ENCODE peak calls at places on chromosomes 1 and 21, in six cellular contexts. One of them, this sample, is unnamed.

GRCh38 chr1:205444931-205445652 is 10.8 kb downstream of the BLACAT1 start:
- DNase-seq in NT2/D1: peak; percentile 99
- DNase-seq in H1: no peak
- DNase-seq in K562: peak; percentile 57
- DNase-seq in GM12878: no peak
- DNase-seq in HepG2: no peak
- DNase-seq in this sample: no peak

GRCh38 chr1:172269644-172270043 is 150.8 kb upstream of the C1orf105 start:
- DNase-seq in K562: no peak
- DNase-seq in H1: no peak
- DNase-seq in NT2/D1: no peak
- DNase-seq in HepG2: peak; percentile 33
- DNase-seq in GM12878: no peak
- DNase-seq in this sample: no peak

GRCh38 chr1:169892819-169893644 is 664 bp downstream of the SCYL3 start:
- DNase-seq in HepG2: no peak
- DNase-seq in NT2/D1: no peak
- DNase-seq in H1: no peak
- DNase-seq in GM12878: no peak
- DNase-seq in K562: no peak
- DNase-seq in this sample: no peak

GRCh38 chr1:10781137-10781536 is 15.3 kb downstream of the CASZ1 start:
- DNase-seq in K562: no peak
- DNase-seq in H1: no peak
- DNase-seq in HepG2: no peak
- DNase-seq in NT2/D1: no peak
- DNase-seq in GM12878: no peak
- DNase-seq in this sample: no peak

GRCh38 chr1:63327417-63328139 is 5.2 kb downstream of the FOXD3 start:
- DNase-seq in NT2/D1: peak; percentile 93
- DNase-seq in H1: peak; percentile 62
- DNase-seq in HepG2: peak; percentile 24
- DNase-seq in GM12878: no peak
- DNase-seq in K562: peak; percentile 80
- DNase-seq in this sample: peak; percentile 60

GRCh38 chr1:22613951-22614350 is 22.5 kb upstream of the C1QA start:
- DNase-seq in GM12878: no peak
- DNase-seq in NT2/D1: no peak
- DNase-seq in H1: no peak
- DNase-seq in K562: no peak
- DNase-seq in HepG2: no peak
- DNase-seq in this sample: no peak

GRCh38 chr1:198681831-198682756 is 43.3 kb downstream of the PTPRC start:
- DNase-seq in HepG2: no peak
- DNase-seq in GM12878: peak; percentile 97
- DNase-seq in K562: peak; percentile 62
- DNase-seq in NT2/D1: no peak
- DNase-seq in H1: no peak
- DNase-seq in this sample: no peak

GRCh38 chr1:25695066-25695990 is 78.7 kb downstream of the MAN1C1 start:
- DNase-seq in GM12878: no peak
- DNase-seq in NT2/D1: peak; percentile 76
- DNase-seq in HepG2: peak; percentile 66
- DNase-seq in H1: no peak
- DNase-seq in K562: peak; percentile 50
- DNase-seq in this sample: no peak

GRCh38 chr1:39159224-39160036 is 45.1 kb upstream of the MACF1 start:
- DNase-seq in HepG2: peak; percentile 75
- DNase-seq in GM12878: no peak
- DNase-seq in NT2/D1: peak; percentile 76
- DNase-seq in H1: no peak
- DNase-seq in K562: no peak
- DNase-seq in this sample: peak; percentile 28

GRCh38 chr1:113769599-113769970 is 10.3 kb upstream of the PHTF1 start:
- DNase-seq in K562: no peak
- DNase-seq in NT2/D1: no peak
- DNase-seq in GM12878: no peak
- DNase-seq in HepG2: no peak
- DNase-seq in H1: no peak
- DNase-seq in this sample: no peak

GRCh38 chr1:162013289-162013688 is 10.4 kb downstream of the OLFML2B start:
- DNase-seq in K562: no peak
- DNase-seq in NT2/D1: no peak
- DNase-seq in GM12878: no peak
- DNase-seq in HepG2: no peak
- DNase-seq in H1: no peak
- DNase-seq in this sample: no peak

GRCh38 chr1:70685300-70686286 is 274.5 kb downstream of the CTH start:
- DNase-seq in GM12878: peak; percentile 13
- DNase-seq in K562: peak; percentile 73
- DNase-seq in HepG2: peak; percentile 68
- DNase-seq in H1: peak; percentile 31
- DNase-seq in NT2/D1: peak; percentile 67
- DNase-seq in this sample: peak; percentile 41

GRCh38 chr1:16717174-16718108 is 22.9 kb upstream of the RNU1-4 start:
- DNase-seq in NT2/D1: no peak
- DNase-seq in H1: no peak
- DNase-seq in K562: peak; percentile 23
- DNase-seq in GM12878: no peak
- DNase-seq in HepG2: no peak
- DNase-seq in this sample: no peak

GRCh38 chr1:223062177-223062576 is 80.9 kb downstream of the TLR5 start:
- DNase-seq in H1: no peak
- DNase-seq in NT2/D1: no peak
- DNase-seq in K562: no peak
- DNase-seq in GM12878: no peak
- DNase-seq in HepG2: no peak
- DNase-seq in this sample: no peak

GRCh38 chr1:1021010-1021845 is 1.3 kb downstream of the AGRN start:
- DNase-seq in H1: no peak
- DNase-seq in GM12878: no peak
- DNase-seq in HepG2: no peak
- DNase-seq in K562: peak; percentile 83
- DNase-seq in NT2/D1: no peak
- DNase-seq in this sample: no peak

GRCh38 chr1:179955318-179955638 is 668 bp downstream of the CEP350 start:
- DNase-seq in K562: no peak
- DNase-seq in GM12878: no peak
- DNase-seq in HepG2: no peak
- DNase-seq in H1: no peak
- DNase-seq in NT2/D1: peak; percentile 33
- DNase-seq in this sample: no peak

GRCh38 chr1:23178931-23179330 is 10.3 kb upstream of the LUZP1 start:
- DNase-seq in GM12878: no peak
- DNase-seq in H1: no peak
- DNase-seq in NT2/D1: no peak
- DNase-seq in HepG2: no peak
- DNase-seq in K562: peak; percentile 41
- DNase-seq in this sample: no peak

GRCh38 chr1:156528875-156529425 is 28.4 kb upstream of the MEF2D start:
- DNase-seq in HepG2: no peak
- DNase-seq in NT2/D1: no peak
- DNase-seq in K562: no peak
- DNase-seq in GM12878: no peak
- DNase-seq in H1: no peak
- DNase-seq in this sample: no peak

GRCh38 chr1:99621340-99621901 is 24.5 kb upstream of the PALMD start:
- DNase-seq in HepG2: no peak
- DNase-seq in K562: no peak
- DNase-seq in H1: no peak
- DNase-seq in NT2/D1: no peak
- DNase-seq in GM12878: no peak
- DNase-seq in this sample: no peak

GRCh38 chr21:26806734-26807372 is 38.4 kb downstream of the ADAMTS1 start:
- DNase-seq in H1: no peak
- DNase-seq in GM12878: no peak
- DNase-seq in HepG2: no peak
- DNase-seq in NT2/D1: no peak
- DNase-seq in K562: no peak
- DNase-seq in this sample: no peak

GRCh38 chr1:42176902-42177519 is 12.5 kb upstream of the GUCA2A start:
- DNase-seq in H1: no peak
- DNase-seq in HepG2: peak; percentile 51
- DNase-seq in K562: peak; percentile 60
- DNase-seq in NT2/D1: peak; percentile 49
- DNase-seq in GM12878: no peak
- DNase-seq in this sample: no peak

GRCh38 chr21:42156690-42157605 is 62.0 kb upstream of the ABCG1 start:
- DNase-seq in K562: no peak
- DNase-seq in H1: no peak
- DNase-seq in GM12878: no peak
- DNase-seq in HepG2: no peak
- DNase-seq in NT2/D1: no peak
- DNase-seq in this sample: no peak

GRCh38 chr1:228500143-228500736 is 13.1 kb downstream of the RNF187 start:
- DNase-seq in NT2/D1: no peak
- DNase-seq in GM12878: no peak
- DNase-seq in H1: no peak
- DNase-seq in HepG2: no peak
- DNase-seq in K562: no peak
- DNase-seq in this sample: no peak

GRCh38 chr1:63122051-63122450 is 200.3 kb upstream of the FOXD3 start:
- DNase-seq in HepG2: no peak
- DNase-seq in H1: no peak
- DNase-seq in K562: peak; percentile 18
- DNase-seq in GM12878: no peak
- DNase-seq in NT2/D1: no peak
- DNase-seq in this sample: no peak

GRCh38 chr1:2482588-2482987 is 6.5 kb downstream of the PLCH2 start:
- DNase-seq in K562: no peak
- DNase-seq in GM12878: no peak
- DNase-seq in H1: no peak
- DNase-seq in HepG2: no peak
- DNase-seq in NT2/D1: no peak
- DNase-seq in this sample: no peak

GRCh38 chr21:37460196-37460595 is 93.6 kb downstream of the DYRK1A start:
- DNase-seq in H1: no peak
- DNase-seq in HepG2: no peak
- DNase-seq in NT2/D1: peak; percentile 39
- DNase-seq in GM12878: no peak
- DNase-seq in K562: peak; percentile 63
- DNase-seq in this sample: no peak

GRCh38 chr1:23101891-23102688 is 66.6 kb downstream of the LUZP1 start:
- DNase-seq in HepG2: no peak
- DNase-seq in GM12878: no peak
- DNase-seq in H1: no peak
- DNase-seq in K562: no peak
- DNase-seq in NT2/D1: no peak
- DNase-seq in this sample: no peak

GRCh38 chr1:198278922-198279321 is 122.1 kb downstream of the NEK7 start:
- DNase-seq in H1: no peak
- DNase-seq in GM12878: no peak
- DNase-seq in HepG2: no peak
- DNase-seq in K562: no peak
- DNase-seq in NT2/D1: no peak
- DNase-seq in this sample: no peak

GRCh38 chr1:235113183-235113917 is 15.3 kb downstream of the TOMM20 start:
- DNase-seq in H1: no peak
- DNase-seq in HepG2: no peak
- DNase-seq in K562: peak; percentile 74
- DNase-seq in GM12878: no peak
- DNase-seq in NT2/D1: no peak
- DNase-seq in this sample: no peak
- TF ChIP-seq ZNF274 in H1: no peak
- TF ChIP-seq ZNF274 in HepG2: no peak
- TF ChIP-seq ZNF274 in K562: no peak
- TF ChIP-seq ZNF274 in GM12878: no peak
- TF ChIP-seq ZNF274 in NT2/D1: no peak
- TF ChIP-seq ZNF274 in this sample: no peak

GRCh38 chr1:108082006-108082405 is 117.0 kb upstream of the VAV3 start:
- DNase-seq in GM12878: no peak
- DNase-seq in NT2/D1: no peak
- DNase-seq in K562: no peak
- DNase-seq in H1: no peak
- DNase-seq in HepG2: no peak
- DNase-seq in this sample: no peak
- TF ChIP-seq ZNF274 in GM12878: no peak
- TF ChIP-seq ZNF274 in NT2/D1: no peak
- TF ChIP-seq ZNF274 in K562: no peak
- TF ChIP-seq ZNF274 in H1: no peak
- TF ChIP-seq ZNF274 in HepG2: no peak
- TF ChIP-seq ZNF274 in this sample: no peak

DNA sequence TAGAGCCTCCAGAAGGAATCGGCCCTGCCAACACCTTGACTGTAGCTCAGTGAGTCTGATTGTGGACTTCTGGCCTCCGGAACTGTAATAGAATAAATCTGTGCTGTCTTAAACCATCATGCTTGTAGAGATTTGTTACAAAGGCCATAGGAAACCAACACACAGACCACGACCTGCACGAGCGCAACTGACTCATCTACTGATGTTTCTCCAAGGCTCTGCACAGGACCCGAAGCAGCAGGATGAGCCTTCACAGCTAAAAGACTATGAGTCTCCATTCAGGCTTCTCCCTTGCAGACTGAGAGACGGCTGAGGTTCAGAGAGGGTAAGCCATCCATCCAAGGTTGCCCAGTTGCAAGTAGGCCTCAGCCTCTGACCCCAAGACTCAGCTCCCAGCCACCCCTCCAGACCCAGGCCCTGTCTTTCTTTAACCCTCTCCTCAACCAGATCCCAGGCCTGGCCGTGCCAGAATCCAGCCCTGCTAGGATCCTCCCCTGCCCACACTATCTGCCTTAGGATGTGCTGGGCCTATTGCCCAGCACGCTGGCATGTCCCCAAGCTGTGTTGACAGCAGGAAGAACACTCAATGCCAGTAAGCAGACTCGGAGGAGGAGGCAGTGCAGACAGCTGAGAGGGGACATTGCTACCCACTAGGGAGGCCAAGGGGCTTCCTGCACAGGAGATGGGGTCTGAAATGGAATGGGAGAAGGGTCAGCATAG is 109.0 kb downstream of the HMGB4 start:
- DNase-seq in GM12878: no peak
- DNase-seq in K562: no peak
- DNase-seq in HepG2: no peak
- DNase-seq in NT2/D1: no peak
- DNase-seq in H1: no peak
- DNase-seq in this sample: no peak
- TF ChIP-seq ZNF274 in GM12878: no peak
- TF ChIP-seq ZNF274 in K562: no peak
- TF ChIP-seq ZNF274 in HepG2: no peak
- TF ChIP-seq ZNF274 in NT2/D1: no peak
- TF ChIP-seq ZNF274 in H1: no peak
- TF ChIP-seq ZNF274 in this sample: no peak

GRCh38 chr1:67339623-67340343 is 32.1 kb downstream of the IL12RB2 start:
- DNase-seq in NT2/D1: no peak
- DNase-seq in H1: no peak
- DNase-seq in K562: peak; percentile 29
- DNase-seq in GM12878: peak; percentile 84
- DNase-seq in HepG2: no peak
- DNase-seq in this sample: no peak
- TF ChIP-seq ZNF274 in NT2/D1: no peak
- TF ChIP-seq ZNF274 in H1: no peak
- TF ChIP-seq ZNF274 in K562: no peak
- TF ChIP-seq ZNF274 in GM12878: no peak
- TF ChIP-seq ZNF274 in HepG2: no peak
- TF ChIP-seq ZNF274 in this sample: no peak